ENCODE peak calls at places on chromosomes 1 and 21, in nine cellular contexts. Q, G, E, I, B, U, L, Y and J are unnamed samples.

GRCh38 chr21:32163386-32163785 is 115.5 kb downstream of the MIS18A start:
- DNase-seq in Q (no peak), G (no peak), E (peak), I (no peak), B (no peak), U (no peak), L (no peak), Y (no peak), J (no peak)

GRCh38 chr1:23369335-23370013 is at the start of gene ZNF436:
- DNase-seq in Q (no peak), G (no peak), E (peak), I (peak), B (no peak), U (peak), L (peak), Y (no peak), J (no peak)

GRCh38 chr1:85407978-85408377 is 57.0 kb downstream of the DDAH1 start:
- DNase-seq in Q (no peak), G (no peak), E (no peak), I (no peak), B (no peak), U (no peak), L (no peak), Y (no peak), J (no peak)

GRCh38 chr1:173852105-173852504 is 15.7 kb downstream of the GAS5 start:
- DNase-seq in Q (no peak), G (no peak), E (no peak), I (no peak), B (no peak), U (no peak), L (no peak), Y (no peak), J (no peak)

GRCh38 chr1:20279507-20279906 is 11.2 kb upstream of the VWA5B1 start:
- DNase-seq in Q (no peak), G (no peak), E (no peak), I (no peak), B (no peak), U (peak), L (no peak), Y (no peak), J (no peak)

GRCh38 chr1:61448934-61449368 is 276.0 kb downstream of the TM2D1 start:
- DNase-seq in Q (no peak), G (no peak), E (no peak), I (peak), B (no peak), U (peak), L (peak), Y (no peak), J (no peak)

GRCh38 chr1:173424137-173424536 is 53.0 kb upstream of the PRDX6 start:
- DNase-seq in Q (no peak), G (no peak), E (no peak), I (no peak), B (no peak), U (no peak), L (no peak), Y (no peak), J (no peak)

GRCh38 chr1:1841575-1841991 is 49.3 kb downstream of the GNB1 start:
- DNase-seq in Q (no peak), G (no peak), E (no peak), I (no peak), B (no peak), U (no peak), L (no peak), Y (no peak), J (no peak)

GRCh38 chr1:231208980-231209379 is 32.0 kb upstream of the GNPAT start:
- DNase-seq in Q (no peak), G (no peak), E (no peak), I (no peak), B (no peak), U (no peak), L (no peak), Y (no peak), J (no peak)

GRCh38 chr1:209335090-209335692 is 248.3 kb upstream of the CAMK1G start:
- DNase-seq in Q (peak), G (peak), E (peak), I (no peak), B (no peak), U (no peak), L (no peak), Y (peak), J (no peak)

GRCh38 chr1:52506349-52506748 is 46.5 kb downstream of the TUT4 start:
- DNase-seq in Q (no peak), G (no peak), E (no peak), I (no peak), B (no peak), U (no peak), L (no peak), Y (no peak), J (no peak)

GRCh38 chr1:52511439-52511838 is 41.5 kb downstream of the TUT4 start:
- DNase-seq in Q (no peak), G (no peak), E (no peak), I (no peak), B (no peak), U (no peak), L (no peak), Y (no peak), J (no peak)

GRCh38 chr1:52506920-52507546 is 45.9 kb downstream of the TUT4 start:
- DNase-seq in Q (no peak), G (no peak), E (no peak), I (no peak), B (no peak), U (no peak), L (no peak), Y (no peak), J (no peak)

GRCh38 chr1:52511851-52512615 is 40.9 kb downstream of the TUT4 start:
- DNase-seq in Q (no peak), G (no peak), E (no peak), I (no peak), B (no peak), U (no peak), L (no peak), Y (no peak), J (no peak)
- TF ChIP-seq POLR2AphosphoS5 in Q (no peak), G (no peak), E (no peak), I (no peak), B (no peak), U (no peak), L (no peak), Y (no peak), J (no peak)

GRCh38 chr1:153805042-153805745 is 30.0 kb downstream of the SLC27A3 start:
- DNase-seq in Q (peak), G (peak), E (no peak), I (peak), B (peak), U (peak), L (peak), Y (no peak), J (no peak)

GRCh38 chr1:153801786-153802697 is 26.8 kb downstream of the SLC27A3 start:
- DNase-seq in Q (no peak), G (no peak), E (no peak), I (no peak), B (no peak), U (no peak), L (peak), Y (no peak), J (no peak)

GRCh38 chr1:153803479-153804056 is 28.4 kb downstream of the SLC27A3 start:
- DNase-seq in Q (no peak), G (no peak), E (no peak), I (no peak), B (no peak), U (no peak), L (no peak), Y (no peak), J (no peak)

GRCh38 chr1:153804112-153804511 is 28.9 kb downstream of the SLC27A3 start:
- DNase-seq in Q (no peak), G (no peak), E (no peak), I (no peak), B (no peak), U (no peak), L (no peak), Y (no peak), J (no peak)

GRCh38 chr1:153805929-153806750 is 30.9 kb downstream of the SLC27A3 start:
- DNase-seq in Q (no peak), G (no peak), E (no peak), I (no peak), B (no peak), U (no peak), L (no peak), Y (no peak), J (no peak)
- TF ChIP-seq POLR2AphosphoS5 in Q (no peak), G (no peak), E (no peak), I (no peak), B (no peak), U (no peak), L (no peak), Y (no peak), J (no peak)

DNA sequence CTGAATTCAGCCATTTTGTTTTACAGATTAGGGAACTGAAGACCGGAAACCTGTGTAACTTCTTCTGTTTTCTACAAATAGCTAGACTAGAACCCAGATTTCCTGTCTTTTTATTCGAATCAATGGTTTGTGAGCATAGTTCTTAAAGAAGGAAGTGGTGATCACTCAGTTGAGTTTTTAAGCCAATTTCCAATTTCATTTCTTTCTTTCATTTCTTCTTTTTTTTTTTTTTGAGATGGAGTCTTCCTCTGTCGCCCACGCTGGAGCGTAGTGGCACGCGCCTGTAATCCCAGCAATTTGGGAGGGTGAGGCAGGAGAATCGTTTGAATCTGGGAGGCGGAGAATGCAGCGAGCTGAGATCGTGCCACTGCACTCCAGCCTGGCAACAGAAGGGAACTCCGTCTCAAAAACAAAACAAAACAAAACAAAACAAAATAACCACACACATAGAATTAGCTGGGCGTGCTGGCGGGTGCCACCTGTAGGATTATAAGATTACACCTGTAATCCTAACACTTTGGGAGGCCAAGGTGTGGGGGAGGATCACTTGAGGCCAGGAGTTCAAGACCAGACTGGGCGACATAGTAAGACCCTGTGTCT is 3.0 kb upstream of the MDM4 start:
- DNase-seq in Q (no peak), G (no peak), E (no peak), I (no peak), B (no peak), U (no peak), L (no peak), Y (no peak), J (no peak)
- TF ChIP-seq POLR2AphosphoS5 in Q (no peak), G (no peak), E (no peak), I (no peak), B (no peak), U (no peak), L (no peak), Y (no peak), J (no peak)

GRCh38 chr1:30822966-30823581 is 65.5 kb upstream of the LAPTM5 start:
- DNase-seq in Q (no peak), G (no peak), E (no peak), I (no peak), B (no peak), U (no peak), L (no peak), Y (no peak), J (no peak)
- TF ChIP-seq POLR2AphosphoS5 in Q (no peak), G (no peak), E (no peak), I (no peak), B (no peak), U (no peak), L (no peak), Y (no peak), J (no peak)

GRCh38 chr1:28507646-28508434 is 2.0 kb downstream of the RCC1 start:
- DNase-seq in Q (no peak), G (no peak), E (no peak), I (no peak), B (no peak), U (no peak), L (no peak), Y (no peak), J (no peak)

GRCh38 chr1:28503117-28503516 is 2.7 kb upstream of the RCC1 start:
- DNase-seq in Q (no peak), G (no peak), E (no peak), I (no peak), B (no peak), U (no peak), L (no peak), Y (no peak), J (no peak)

GRCh38 chr1:28506907-28507246 is 1.0 kb downstream of the RCC1 start:
- DNase-seq in Q (no peak), G (no peak), E (no peak), I (no peak), B (no peak), U (no peak), L (no peak), Y (no peak), J (no peak)

GRCh38 chr1:28507247-28507645 is 1.4 kb downstream of the RCC1 start:
- DNase-seq in Q (no peak), G (no peak), E (no peak), I (no peak), B (no peak), U (no peak), L (no peak), Y (no peak), J (no peak)

DNA sequence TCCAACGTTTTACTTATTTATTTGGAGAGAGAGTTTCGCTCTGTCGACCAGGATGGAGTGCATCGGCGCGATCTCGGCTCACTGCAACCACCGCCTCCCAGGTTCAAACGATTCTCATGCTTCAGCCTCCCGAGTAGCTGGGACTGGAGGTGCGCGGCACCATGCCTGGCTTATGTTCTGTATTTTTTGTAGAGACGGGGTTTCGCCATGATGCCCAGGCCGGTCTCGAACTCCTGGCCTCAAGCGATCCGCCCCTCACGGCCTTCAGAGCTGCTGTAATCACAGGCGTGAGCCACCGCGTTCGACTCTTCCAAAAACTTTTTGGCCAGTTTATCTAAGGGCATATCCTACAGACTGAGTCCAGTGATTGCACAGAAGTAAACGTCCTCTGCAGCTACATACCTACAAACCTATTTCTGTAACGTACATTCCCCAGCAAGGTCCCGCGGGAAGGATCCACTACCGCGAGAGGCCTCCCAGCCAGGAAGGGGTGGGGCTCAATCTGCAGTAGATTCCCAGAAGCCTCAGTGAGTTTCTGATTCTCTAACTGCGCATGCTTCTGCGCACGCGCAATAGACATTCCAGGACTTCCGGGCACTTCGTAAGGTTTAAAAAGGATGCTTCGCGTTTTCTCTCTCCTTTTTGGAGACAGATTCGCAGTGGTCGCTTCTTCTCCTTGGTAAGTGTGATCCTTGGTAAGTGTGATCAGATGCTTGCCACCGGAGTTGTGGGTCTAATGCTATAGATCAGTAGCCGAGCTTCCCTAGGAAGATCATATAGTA is at the start of gene RCC1:
- DNase-seq in Q (peak), G (peak), E (peak), I (peak), B (peak), U (peak), L (peak), Y (peak), J (peak)
- TF ChIP-seq POLR2AphosphoS5 in Q (peak), G (peak), E (peak), I (peak), B (peak), U (peak), L (peak), Y (peak), J (peak)

GRCh38 chr1:21305900-21306189 is 15.6 kb upstream of the ECE1 start:
- DNase-seq in Q (no peak), G (no peak), E (no peak), I (no peak), B (no peak), U (no peak), L (no peak), Y (no peak), J (no peak)

GRCh38 chr1:21305155-21305899 is 15.1 kb upstream of the ECE1 start:
- DNase-seq in Q (no peak), G (no peak), E (no peak), I (no peak), B (no peak), U (no peak), L (no peak), Y (no peak), J (no peak)

GRCh38 chr1:21301794-21302440 is 11.7 kb upstream of the ECE1 start:
- DNase-seq in Q (no peak), G (no peak), E (no peak), I (no peak), B (no peak), U (no peak), L (no peak), Y (no peak), J (no peak)

GRCh38 chr1:21302747-21303715 is 12.8 kb upstream of the ECE1 start:
- DNase-seq in Q (no peak), G (no peak), E (no peak), I (no peak), B (no peak), U (peak), L (no peak), Y (no peak), J (no peak)

GRCh38 chr1:21304488-21304887 is 14.2 kb upstream of the ECE1 start:
- DNase-seq in Q (no peak), G (no peak), E (no peak), I (no peak), B (no peak), U (no peak), L (no peak), Y (no peak), J (no peak)
- TF ChIP-seq POLR2AphosphoS5 in Q (no peak), G (no peak), E (no peak), I (no peak), B (no peak), U (no peak), L (no peak), Y (no peak), J (no peak)

GRCh38 chr1:117929340-117930172 is at the start of the genes GDAP2 and WDR3:
- DNase-seq in Q (peak), G (peak), E (peak), I (peak), B (peak), U (peak), L (peak), Y (peak), J (peak)
- TF ChIP-seq POLR2AphosphoS5 in Q (peak), G (peak), E (peak), I (peak), B (peak), U (peak), L (no peak), Y (peak), J (peak)